ENCODE peak calls at places on chromosomes 6 and 20, in ten cellular contexts. V, M, N, C, E, K, R, A, D and X are unnamed samples.

GRCh38 chr20:38007526-38007925 is 25.7 kb downstream of the TTI1 start:
- DNase-seq in M (no peak), N (no peak), C (no peak), V (peak; percentile 45), K (no peak), E (no peak), D (no peak), A (no peak), R (no peak), X (no peak)

GRCh38 chr6:169326067-169326799 is 72.6 kb upstream of the THBS2 start:
- DNase-seq in K (peak; percentile 62), C (no peak), R (no peak), A (peak; percentile 30), N (no peak), D (no peak), E (peak; percentile 35), V (peak; percentile 41), M (no peak), X (peak; percentile 57)

GRCh38 chr6:140311146-140311545 is 936.7 kb upstream of the CITED2 start:
- DNase-seq in N (no peak), D (no peak), E (peak; percentile 9), M (no peak), V (no peak), R (no peak), A (no peak), C (no peak), K (no peak), X (no peak)

GRCh38 chr6:85419046-85419759 is 30.7 kb upstream of the NT5E start:
- DNase-seq in R (no peak), E (peak; percentile 60), A (peak; percentile 64), V (no peak), D (no peak), M (no peak), N (no peak), C (no peak), K (no peak), X (no peak)

GRCh38 chr20:44979090-44979621 is 12.8 kb downstream of the STK4 start:
- DNase-seq in M (no peak), V (no peak), K (peak; percentile 51), C (peak; percentile 87), D (no peak), A (peak; percentile 23), N (no peak), R (no peak), E (peak; percentile 49), X (no peak)

GRCh38 chr6:46191961-46192360 is 21.2 kb upstream of the ENPP5 start:
- DNase-seq in D (no peak), N (no peak), V (no peak), K (peak; percentile 49), C (no peak), R (peak; percentile 9), M (no peak), A (peak; percentile 89), E (peak; percentile 94), X (no peak)

GRCh38 chr20:63520939-63521601 is 505 bp downstream of the PPDPF start:
- DNase-seq in R (no peak), C (peak; percentile 81), E (peak; percentile 50), K (peak; percentile 74), D (peak; percentile 57), V (peak; percentile 82), M (no peak), A (peak; percentile 62), N (peak; percentile 82), X (peak; percentile 65)

GRCh38 chr6:33668914-33669313 is 42.6 kb downstream of the UQCC2 start:
- DNase-seq in M (no peak), C (peak; percentile 87), A (no peak), E (no peak), D (no peak), N (no peak), V (no peak), K (no peak), R (no peak), X (no peak)

GRCh38 chr6:118825661-118826060 is 68.3 kb upstream of the ASF1A start:
- DNase-seq in K (no peak), N (no peak), V (no peak), E (no peak), C (no peak), M (no peak), A (no peak), D (no peak), R (no peak), X (no peak)

GRCh38 chr6:135128268-135128914 is 52.7 kb upstream of the MYB start:
- DNase-seq in A (no peak), R (no peak), D (no peak), C (peak; percentile 55), E (no peak), N (no peak), M (no peak), V (no peak), K (no peak), X (no peak)

GRCh38 chr6:101080597-101080996 is 199.5 kb upstream of the ASCC3 start:
- DNase-seq in V (no peak), E (peak; percentile 45), C (no peak), R (no peak), A (peak; percentile 39), M (no peak), D (no peak), K (peak; percentile 66), N (no peak), X (no peak)

GRCh38 chr6:13431861-13432465 is 55.4 kb downstream of the GFOD1 start:
- DNase-seq in A (peak; percentile 30), K (peak; percentile 22), D (no peak), R (no peak), V (no peak), N (no peak), M (no peak), C (no peak), E (peak; percentile 65), X (no peak)

GRCh38 chr20:32674362-32674789 is 635 bp upstream of the C20orf203 start:
- DNase-seq in E (peak; percentile 35), N (no peak), R (no peak), M (no peak), A (peak; percentile 55), K (peak; percentile 65), D (peak; percentile 58), V (no peak), C (peak; percentile 71), X (peak; percentile 63)

GRCh38 chr20:57600324-57601210 is 19.7 kb downstream of the ZBP1 start:
- DNase-seq in A (no peak), C (no peak), D (no peak), M (no peak), E (no peak), K (no peak), V (no peak), R (no peak), N (no peak), X (no peak)

GRCh38 chr6:141808662-141809061 is 324.1 kb upstream of the GJE1 start:
- DNase-seq in N (no peak), D (no peak), R (no peak), M (no peak), V (no peak), A (no peak), C (no peak), E (no peak), K (no peak), X (no peak)

GRCh38 chr6:72580281-72580940 is 41.5 kb upstream of the KCNQ5 start:
- DNase-seq in A (peak; percentile 91), C (no peak), N (no peak), R (peak; percentile 52), E (peak; percentile 85), K (peak; percentile 89), M (no peak), D (no peak), V (peak; percentile 31), X (peak; percentile 10)

GRCh38 chr6:170137176-170137891 is 153.5 kb downstream of the DLL1 start:
- DNase-seq in K (peak; percentile 27), D (no peak), C (peak; percentile 54), V (no peak), M (no peak), R (no peak), E (no peak), A (no peak), N (peak; percentile 32), X (no peak)

GRCh38 chr20:63445075-63445734 is 27.2 kb downstream of the KCNQ2 start:
- DNase-seq in V (no peak), E (no peak), M (no peak), C (no peak), D (no peak), A (no peak), N (no peak), K (no peak), R (no peak), X (no peak)

GRCh38 chr6:142570221-142570671 is 268.4 kb downstream of the ADGRG6 start:
- DNase-seq in D (no peak), V (no peak), M (no peak), A (peak; percentile 69), K (no peak), C (no peak), R (no peak), N (no peak), E (peak; percentile 87), X (no peak)

GRCh38 chr6:133191323-133191722 is 49.8 kb upstream of the EYA4 start:
- DNase-seq in A (no peak), E (no peak), V (no peak), C (no peak), N (no peak), R (no peak), D (no peak), K (no peak), M (no peak), X (no peak)
- TF ChIP-seq CTCF in A (no peak), E (no peak), V (no peak), C (no peak), N (no peak), R (no peak), D (no peak), K (no peak), M (no peak), X (no peak)

GRCh38 chr6:79227445-79227844 is 7.0 kb downstream of the HMGN3 start:
- DNase-seq in D (no peak), V (no peak), E (no peak), M (no peak), C (no peak), A (no peak), N (no peak), K (no peak), R (no peak), X (no peak)
- TF ChIP-seq CTCF in D (no peak), V (no peak), E (no peak), M (no peak), C (no peak), A (no peak), N (no peak), K (no peak), R (no peak), X (no peak)

GRCh38 chr6:25469797-25470388 is 182.1 kb upstream of the SCGN start:
- DNase-seq in N (no peak), A (no peak), M (no peak), D (no peak), V (no peak), E (no peak), R (no peak), C (no peak), K (no peak), X (no peak)
- TF ChIP-seq CTCF in N (no peak), A (peak; percentile 20), M (no peak), D (peak; percentile 55), V (peak; percentile 75), E (no peak), R (no peak), C (no peak), K (peak; percentile 37), X (peak; percentile 89)

DNA sequence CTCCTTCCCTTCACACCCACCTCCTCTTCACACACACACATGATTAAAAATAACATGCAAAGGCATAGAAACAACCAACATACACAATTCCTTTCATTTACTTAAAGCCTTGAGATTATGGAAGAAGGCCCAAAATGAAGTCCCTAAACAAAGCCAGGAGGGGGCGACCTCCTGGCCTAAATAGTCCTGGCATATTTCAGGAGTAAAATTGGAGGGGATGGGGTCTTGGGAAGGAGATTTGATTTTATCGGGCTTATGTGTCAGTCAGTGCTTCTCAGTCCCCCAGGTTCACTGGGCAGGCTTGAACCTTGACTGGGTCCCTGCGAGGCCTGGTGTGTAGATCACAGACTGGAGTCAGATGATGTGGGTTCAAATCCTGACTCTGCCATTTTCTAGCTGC is 266.4 kb downstream of the SAMD5 start:
- DNase-seq in D (no peak), N (no peak), C (no peak), V (no peak), A (no peak), E (no peak), M (no peak), K (no peak), R (no peak), X (peak; percentile 10)
- TF ChIP-seq CTCF in D (peak; percentile 46), N (no peak), C (no peak), V (peak; percentile 44), A (no peak), E (peak; percentile 21), M (no peak), K (peak; percentile 2), R (peak; percentile 45), X (peak; percentile 68)